ENCODE peak calls at places on chromosome 21, in seven cellular contexts. O is heart left ventricle, H is pancreas, Y is left lung, B is GM06990, X is MG63, M is tibial nerve. R is an unnamed sample. For H3K27me3, the result is how much of the 10 kb centered on the place peaks cover.

GRCh38 chr21:35051287-35051818 is 2.3 kb upstream of the RUNX1 start:
- DNase-seq in O (peak), H (peak), Y (peak), B (peak), X (peak), M (peak), R (peak)

GRCh38 chr21:42304556-42305454 is 10.4 kb downstream of the TFF3 start:
- DNase-seq in O (no peak), H (peak), Y (peak), B (no peak), X (no peak), M (no peak), R (no peak)

GRCh38 chr21:42480736-42481135 is 15.3 kb downstream of the RSPH1 start:
- DNase-seq in O (no peak), H (no peak), Y (no peak), B (no peak), X (no peak), M (no peak), R (peak)

GRCh38 chr21:37294674-37295073 is 27.5 kb upstream of the VPS26C start:
- DNase-seq in O (no peak), H (no peak), Y (no peak), B (no peak), X (no peak), M (no peak), R (no peak)

GRCh38 chr21:36538761-36539160 is 58.8 kb upstream of the CLDN14 start:
- DNase-seq in O (no peak), H (no peak), Y (no peak), B (no peak), X (no peak), M (no peak), R (no peak)

GRCh38 chr21:25903599-25903998 is 168.8 kb downstream of the GABPA start:
- DNase-seq in O (no peak), H (no peak), Y (no peak), B (peak), X (no peak), M (no peak), R (no peak)

GRCh38 chr21:31914472-31914871 is 41.7 kb downstream of the HUNK start:
- DNase-seq in O (no peak), H (no peak), Y (no peak), B (no peak), X (no peak), M (no peak), R (no peak)

GRCh38 chr21:25005388-25005787 is 601.9 kb downstream of the MRPL39 start:
- DNase-seq in O (no peak), H (no peak), Y (no peak), B (no peak), X (no peak), M (no peak), R (no peak)

GRCh38 chr21:29654203-29654602 is 285.6 kb downstream of the GRIK1 start:
- DNase-seq in O (no peak), H (no peak), Y (no peak), B (no peak), X (no peak), M (no peak), R (no peak)

GRCh38 chr21:36188081-36188681 is 31.6 kb downstream of the DOP1B start:
- DNase-seq in O (peak), H (peak), Y (peak), B (no peak), X (no peak), M (no peak), R (no peak)

GRCh38 chr21:15968911-15969310 is 239.1 kb downstream of the USP25 start:
- DNase-seq in O (no peak), H (no peak), Y (no peak), B (no peak), X (no peak), M (no peak), R (no peak)

GRCh38 chr21:42503711-42504110 is 7.7 kb upstream of the RSPH1 start:
- DNase-seq in O (no peak), H (no peak), Y (no peak), B (peak), X (no peak), M (no peak), R (no peak)

GRCh38 chr21:27677547-27677946 is 710.7 kb upstream of the ADAMTS5 start:
- DNase-seq in O (no peak), H (no peak), Y (no peak), B (no peak), X (no peak), M (no peak), R (no peak)

GRCh38 chr21:39616373-39616772 is 3.6 kb downstream of the B3GALT5 start:
- DNase-seq in O (no peak), H (no peak), Y (no peak), B (no peak), X (no peak), M (no peak), R (no peak)
- H3K27me3 ChIP-seq in O (under half), H (under half), Y (under half), B (under half), X (under half), M (under half), R (under half)

DNA sequence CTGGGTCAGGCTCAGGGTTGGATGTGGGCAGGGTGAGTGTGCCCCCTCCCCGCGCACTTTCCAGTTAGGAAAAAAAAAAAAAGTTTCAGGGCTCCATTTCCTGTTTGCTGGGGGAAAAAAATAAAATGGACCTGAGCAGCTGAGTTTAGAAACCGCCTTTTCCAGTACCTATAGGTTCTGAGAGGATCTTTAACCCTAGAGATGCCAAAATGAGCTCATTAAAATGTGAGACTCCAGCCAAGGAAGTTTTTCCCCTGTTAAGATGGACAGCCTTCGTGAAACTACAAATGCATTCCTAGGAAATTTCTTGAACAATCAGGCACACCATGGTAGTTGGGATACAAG is 143.5 kb upstream of the ETS2 start:
- DNase-seq in O (no peak), H (no peak), Y (no peak), B (no peak), X (no peak), M (no peak), R (no peak)
- H3K27me3 ChIP-seq in O (under half), H (under half), Y (under half), B (under half), X (under half), M (under half), R (under half)

GRCh38 chr21:41294548-41295231 is 21.9 kb upstream of the FAM3B start:
- DNase-seq in O (no peak), H (no peak), Y (no peak), B (no peak), X (no peak), M (no peak), R (no peak)

GRCh38 chr21:41295721-41296254 is 20.8 kb upstream of the FAM3B start:
- DNase-seq in O (no peak), H (no peak), Y (no peak), B (no peak), X (no peak), M (no peak), R (no peak)

GRCh38 chr21:41289431-41289830 is 27.2 kb upstream of the FAM3B start:
- DNase-seq in O (no peak), H (no peak), Y (no peak), B (no peak), X (peak), M (no peak), R (no peak)

GRCh38 chr21:41290106-41290799 is 26.3 kb upstream of the FAM3B start:
- DNase-seq in O (no peak), H (no peak), Y (no peak), B (no peak), X (peak), M (no peak), R (no peak)
- H3K27me3 ChIP-seq in O (under half), H (under half), Y (under half), B (under half), X (under half), M (under half), R (under half)

GRCh38 chr21:45080639-45081414 is 6.4 kb downstream of the ADARB1 start:
- DNase-seq in O (no peak), H (no peak), Y (no peak), B (no peak), X (no peak), M (no peak), R (no peak)

GRCh38 chr21:45084121-45084520 is 9.7 kb downstream of the ADARB1 start:
- DNase-seq in O (no peak), H (no peak), Y (no peak), B (no peak), X (no peak), M (no peak), R (no peak)

GRCh38 chr21:45081636-45082035 is 7.3 kb downstream of the ADARB1 start:
- DNase-seq in O (no peak), H (no peak), Y (no peak), B (no peak), X (no peak), M (no peak), R (no peak)

GRCh38 chr21:45084881-45085536 is 10.6 kb downstream of the ADARB1 start:
- DNase-seq in O (no peak), H (no peak), Y (no peak), B (no peak), X (no peak), M (no peak), R (no peak)

GRCh38 chr21:45082715-45083114 is 8.3 kb downstream of the ADARB1 start:
- DNase-seq in O (no peak), H (no peak), Y (no peak), B (no peak), X (no peak), M (no peak), R (no peak)
- H3K27me3 ChIP-seq in O (under half), H (under half), Y (under half), B (under half), X (under half), M (under half), R (under half)

GRCh38 chr21:45020629-45021427 is 53.6 kb upstream of the ADARB1 start:
- DNase-seq in O (peak), H (no peak), Y (peak), B (no peak), X (no peak), M (no peak), R (no peak)
- H3K27me3 ChIP-seq in O (under half), H (under half), Y (under half), B (under half), X (under half), M (under half), R (under half)

DNA sequence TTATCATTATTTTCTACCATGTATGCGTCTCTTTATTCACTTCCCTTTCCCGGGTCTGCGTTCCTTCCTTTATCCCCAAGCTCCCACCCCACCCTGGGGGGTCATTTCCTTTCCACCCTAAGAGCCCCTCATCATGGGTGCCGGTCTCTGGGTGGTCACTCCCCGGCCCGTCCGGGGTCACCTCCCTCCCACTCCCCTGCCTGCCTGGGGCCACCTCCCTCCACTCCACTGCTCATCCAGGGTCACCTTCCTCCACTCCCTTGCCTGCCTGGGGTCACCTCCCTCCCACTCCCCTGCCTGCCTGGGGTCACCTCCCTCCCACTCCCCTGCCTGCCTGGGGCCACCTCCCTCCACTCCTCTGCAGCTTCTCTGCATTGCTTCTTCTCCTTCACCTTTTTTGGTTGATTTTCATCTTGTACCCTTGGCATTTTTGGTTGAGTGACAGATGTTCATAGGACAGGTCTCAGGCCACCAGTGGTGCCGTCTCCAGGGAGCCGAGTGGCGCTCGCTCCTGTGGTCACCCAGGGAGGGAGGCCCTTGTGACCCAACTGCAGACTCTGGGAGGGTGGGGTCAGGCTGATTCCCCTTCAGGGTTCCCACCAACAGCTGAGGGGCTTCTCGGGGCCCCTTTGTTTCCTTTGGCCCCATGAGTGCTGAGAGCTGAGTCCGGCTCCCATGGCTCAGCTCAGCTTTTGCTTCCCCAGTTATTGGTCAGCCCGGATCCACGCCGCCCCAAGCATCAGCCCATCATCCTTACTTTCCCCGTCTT is 48.6 kb upstream of the PCBP3 start:
- DNase-seq in O (no peak), H (peak), Y (no peak), B (no peak), X (no peak), M (no peak), R (no peak)
- H3K27me3 ChIP-seq in O (under half), H (under half), Y (under half), B (under half), X (under half), M (under half), R (under half)

GRCh38 chr21:17455028-17455353 is 57.9 kb upstream of the CXADR start:
- DNase-seq in O (no peak), H (no peak), Y (no peak), B (no peak), X (no peak), M (no peak), R (no peak)
- H3K27me3 ChIP-seq in O (under half), H (under half), Y (under half), B (under half), X (under half), M (under half), R (under half)

GRCh38 chr21:20617130-20617529 is 381.1 kb upstream of the NCAM2 start:
- DNase-seq in O (no peak), H (no peak), Y (peak), B (no peak), X (no peak), M (no peak), R (no peak)
- H3K27me3 ChIP-seq in O (under half), H (under half), Y (under half), B (under half), X (under half), M (under half), R (under half)

DNA sequence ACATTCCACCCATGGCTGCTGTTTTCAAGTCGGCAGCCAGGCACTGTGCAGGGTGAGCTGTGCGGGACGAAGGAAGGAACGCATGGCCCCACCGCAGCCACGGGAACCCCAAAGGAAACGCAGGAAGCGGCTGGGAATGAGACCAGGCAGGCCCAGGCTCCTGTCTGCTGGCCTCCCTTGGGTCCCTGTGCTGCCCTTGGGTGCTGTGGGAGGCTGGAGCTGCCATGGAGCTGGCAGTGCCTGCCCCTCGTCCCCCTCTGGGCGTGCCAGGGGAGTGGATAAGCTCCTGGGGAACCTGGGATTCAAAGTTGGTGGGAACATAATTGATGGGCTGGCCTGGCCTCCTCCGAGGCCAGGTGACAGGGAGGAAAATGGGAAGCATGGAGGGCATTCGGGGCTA is 5.3 kb upstream of the KRTAP10-4 start:
- DNase-seq in O (no peak), H (no peak), Y (no peak), B (no peak), X (no peak), M (no peak), R (no peak)
- H3K27me3 ChIP-seq in O (under half), H (under half), Y (under half), B (under half), X (under half), M (under half), R (under half)

GRCh38 chr21:33021667-33022066 is 4.1 kb upstream of the OLIG2 start:
- DNase-seq in O (no peak), H (no peak), Y (no peak), B (no peak), X (no peak), M (no peak), R (no peak)

GRCh38 chr21:33019885-33020557 is 5.7 kb upstream of the OLIG2 start:
- DNase-seq in O (no peak), H (no peak), Y (no peak), B (no peak), X (no peak), M (no peak), R (no peak)

GRCh38 chr21:33019516-33019884 is 6.2 kb upstream of the OLIG2 start:
- DNase-seq in O (no peak), H (no peak), Y (no peak), B (no peak), X (no peak), M (no peak), R (peak)

GRCh38 chr21:33021150-33021549 is 4.6 kb upstream of the OLIG2 start:
- DNase-seq in O (no peak), H (no peak), Y (no peak), B (no peak), X (no peak), M (no peak), R (no peak)

GRCh38 chr21:33020558-33021100 is 5.1 kb upstream of the OLIG2 start:
- DNase-seq in O (no peak), H (no peak), Y (no peak), B (no peak), X (no peak), M (no peak), R (no peak)
- H3K27me3 ChIP-seq in O (half or more), H (under half), Y (half or more), B (under half), X (half or more), M (under half), R (under half)